ENCODE peak calls at places on chromosome 10, in seven cellular contexts. P, Q, S, A, B, W and N are unnamed samples.

GRCh38 chr10:95513941-95514392 is 47.2 kb downstream of the SORBS1 start:
- DNase-seq in W (no peak), Q (no peak), S (no peak), P (no peak), A (no peak), B (no peak), N (no peak)

GRCh38 chr10:78657622-78658165 is 411.1 kb upstream of the ZMIZ1 start:
- DNase-seq in S (peak), Q (peak), B (peak), W (peak), A (no peak), P (peak), N (peak)

GRCh38 chr10:79130846-79131245 is 62.1 kb downstream of the ZMIZ1 start:
- DNase-seq in B (no peak), S (no peak), W (no peak), Q (no peak), A (no peak), P (no peak), N (peak)

GRCh38 chr10:115093286-115093775 is at the start of gene ATRNL1:
- DNase-seq in W (peak), S (no peak), A (no peak), P (no peak), Q (no peak), B (no peak), N (peak)

GRCh38 chr10:29202541-29202940 is 86.3 kb upstream of the LYZL1 start:
- DNase-seq in W (no peak), Q (no peak), S (no peak), A (no peak), B (no peak), P (no peak), N (no peak)

GRCh38 chr10:100006241-100006886 is 3.4 kb downstream of the DNMBP start:
- DNase-seq in S (peak), A (peak), W (no peak), Q (peak), P (no peak), B (peak), N (no peak)

GRCh38 chr10:34967411-34967880 is 122.7 kb downstream of the CUL2 start:
- DNase-seq in P (no peak), A (no peak), W (no peak), B (no peak), Q (no peak), S (no peak), N (no peak)

GRCh38 chr10:74936577-74937445 is 110.4 kb downstream of the KAT6B start:
- DNase-seq in W (no peak), Q (no peak), P (no peak), A (no peak), S (no peak), B (no peak), N (no peak)

GRCh38 chr10:131736321-131736980 is 164.4 kb upstream of the PPP2R2D start:
- DNase-seq in P (no peak), S (no peak), Q (no peak), B (no peak), W (peak), A (no peak), N (no peak)

GRCh38 chr10:109902992-109903947 is 20.0 kb downstream of the XPNPEP1 start:
- DNase-seq in W (no peak), B (no peak), P (no peak), S (no peak), A (no peak), Q (no peak), N (no peak)

GRCh38 chr10:73906524-73907447 is 4.1 kb upstream of the PLAU start:
- DNase-seq in S (peak), Q (no peak), W (no peak), P (no peak), B (peak), A (no peak), N (peak)

GRCh38 chr10:52216852-52217251 is 97.2 kb upstream of the DKK1 start:
- DNase-seq in S (no peak), W (peak), B (no peak), A (peak), Q (no peak), P (no peak), N (no peak)

GRCh38 chr10:71648595-71649320 is 70.8 kb downstream of the C10orf105 start:
- DNase-seq in B (no peak), S (no peak), A (no peak), W (no peak), P (no peak), Q (no peak), N (no peak)

GRCh38 chr10:78181381-78182055 is 147.9 kb downstream of the RPS24 start:
- DNase-seq in W (no peak), B (no peak), P (no peak), Q (no peak), A (no peak), S (no peak), N (no peak)

GRCh38 chr10:18279202-18279601 is 139.0 kb downstream of the CACNB2 start:
- DNase-seq in Q (no peak), P (no peak), A (no peak), S (no peak), B (no peak), W (no peak), N (no peak)

GRCh38 chr10:84683550-84683949 is 355.2 kb downstream of the CCSER2 start:
- DNase-seq in A (no peak), S (no peak), Q (no peak), B (no peak), W (no peak), P (no peak), N (no peak)

GRCh38 chr10:19888061-19888660 is 71.9 kb downstream of the PLXDC2 start:
- DNase-seq in B (no peak), Q (no peak), A (no peak), S (no peak), W (no peak), P (no peak), N (no peak)

GRCh38 chr10:102153093-102153620 is 968 bp downstream of the NOLC1 start:
- DNase-seq in B (no peak), Q (no peak), W (no peak), S (no peak), A (no peak), P (no peak), N (peak)

GRCh38 chr10:78331391-78331922 is 297.8 kb downstream of the RPS24 start:
- DNase-seq in A (no peak), P (no peak), Q (no peak), B (no peak), S (no peak), W (no peak), N (no peak)

GRCh38 chr10:101818958-101819633 is 852 bp upstream of the OGA start:
- DNase-seq in A (no peak), Q (no peak), W (no peak), B (no peak), S (peak), P (no peak), N (peak)

GRCh38 chr10:119863951-119864565 is 8.6 kb downstream of the MCMBP start:
- DNase-seq in B (no peak), A (no peak), S (no peak), P (no peak), W (no peak), Q (no peak), N (no peak)

GRCh38 chr10:32600317-32600716 is 154.4 kb downstream of the CCDC7 start:
- DNase-seq in B (no peak), Q (no peak), P (no peak), S (no peak), A (no peak), W (no peak), N (no peak)
- TF ChIP-seq REST in B (no peak), Q (no peak), P (no peak), S (no peak), A (no peak), W (no peak), N (no peak)

GRCh38 chr10:42898037-42898960 is 115.7 kb downstream of the BMS1 start:
- DNase-seq in B (no peak), A (no peak), P (no peak), S (no peak), Q (no peak), W (no peak), N (peak)

GRCh38 chr10:42899036-42899435 is 116.4 kb downstream of the BMS1 start:
- DNase-seq in S (no peak), W (no peak), A (no peak), B (no peak), Q (no peak), P (no peak), N (no peak)

GRCh38 chr10:42896735-42897134 is 114.1 kb downstream of the BMS1 start:
- DNase-seq in A (no peak), S (no peak), P (no peak), W (no peak), Q (no peak), B (no peak), N (no peak)
- TF ChIP-seq REST in A (no peak), S (no peak), P (no peak), W (no peak), Q (no peak), B (no peak), N (no peak)

DNA sequence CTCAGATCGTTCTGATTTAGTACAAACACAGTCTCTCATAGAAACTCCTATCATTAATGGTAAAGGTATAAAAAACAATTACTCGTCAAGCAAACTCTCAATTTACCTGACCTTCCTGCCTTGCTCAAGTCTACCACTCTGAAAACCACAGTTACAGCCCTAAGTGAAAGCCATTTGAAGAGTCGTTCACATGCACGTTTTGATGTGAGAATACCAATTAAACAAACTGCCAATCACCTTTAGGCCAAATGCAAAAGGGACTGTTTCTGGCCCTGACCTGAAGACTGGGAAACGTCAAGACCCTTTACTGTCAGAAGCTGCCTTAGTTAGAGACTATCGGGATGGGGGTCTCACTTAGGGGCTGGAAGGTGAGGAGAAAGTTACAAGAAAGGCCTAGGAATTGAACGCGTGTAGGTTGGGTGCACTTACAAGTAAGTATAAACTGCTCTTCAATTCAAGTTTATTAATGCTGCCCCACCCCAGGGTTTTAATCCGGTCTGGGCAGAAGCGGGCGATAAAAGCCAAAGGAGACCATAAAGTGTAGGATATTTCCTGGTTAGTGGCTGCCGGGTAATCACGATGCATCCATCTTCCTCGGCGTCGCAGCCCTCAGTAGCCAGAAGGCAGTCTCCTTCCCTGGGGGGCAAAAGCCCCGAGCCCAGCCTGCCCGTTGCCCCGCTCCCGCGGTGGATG is 940 bp downstream of the TM9SF3 start:
- DNase-seq in B (no peak), S (no peak), P (no peak), A (no peak), Q (no peak), W (no peak), N (peak)
- TF ChIP-seq REST in B (no peak), S (no peak), P (no peak), A (no peak), Q (no peak), W (no peak), N (no peak)

DNA sequence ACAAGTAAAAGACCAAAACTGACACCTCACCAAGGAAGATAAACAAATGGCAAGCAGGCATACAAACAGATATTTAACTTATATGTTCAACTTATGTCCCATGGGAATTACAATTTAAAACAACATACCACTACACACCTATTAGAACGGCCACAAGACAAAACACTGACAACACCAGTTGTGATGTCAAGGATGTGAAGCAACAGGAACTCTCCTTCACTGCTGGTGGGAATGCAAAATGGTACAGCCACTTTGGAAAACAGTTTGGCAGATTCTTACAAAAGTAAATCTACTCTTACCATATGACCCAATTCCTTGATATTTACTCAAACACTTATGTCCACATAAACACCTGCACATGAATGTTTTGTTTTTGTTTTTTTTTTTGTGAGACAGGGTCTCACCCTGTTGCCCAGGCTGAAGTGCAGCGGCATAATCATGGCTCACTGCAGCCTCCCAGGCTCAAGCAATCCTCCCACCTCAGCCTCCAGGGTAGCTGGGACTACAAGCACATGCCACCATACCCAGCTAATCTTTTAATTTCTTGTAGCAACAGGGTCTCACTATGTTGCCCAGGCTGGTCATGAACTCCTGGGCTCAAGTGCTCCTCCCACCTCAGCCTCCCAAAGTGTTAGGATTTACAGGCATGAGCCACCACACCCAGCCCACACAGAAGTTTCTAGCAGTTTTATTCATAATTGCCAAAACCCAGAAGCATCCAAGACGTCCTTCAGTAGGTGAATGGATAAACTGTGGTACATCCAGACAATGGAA is 27.3 kb downstream of the HERC4 start:
- DNase-seq in W (no peak), S (no peak), Q (no peak), B (no peak), P (no peak), A (no peak), N (no peak)
- TF ChIP-seq REST in W (no peak), S (no peak), Q (no peak), B (no peak), P (no peak), A (no peak), N (no peak)

GRCh38 chr10:113020425-113020753 is 70.3 kb downstream of the TCF7L2 start:
- DNase-seq in S (no peak), Q (no peak), A (no peak), P (no peak), W (no peak), B (no peak), N (no peak)

GRCh38 chr10:113022265-113022664 is 72.2 kb downstream of the TCF7L2 start:
- DNase-seq in B (no peak), A (no peak), S (no peak), W (no peak), P (no peak), Q (no peak), N (no peak)

GRCh38 chr10:113023017-113023416 is 73.0 kb downstream of the TCF7L2 start:
- DNase-seq in P (no peak), Q (no peak), W (no peak), A (no peak), S (no peak), B (no peak), N (no peak)

GRCh38 chr10:113020838-113021237 is 70.8 kb downstream of the TCF7L2 start:
- DNase-seq in Q (no peak), S (peak), W (no peak), B (no peak), A (no peak), P (no peak), N (no peak)

GRCh38 chr10:113021268-113022028 is 71.4 kb downstream of the TCF7L2 start:
- DNase-seq in A (no peak), S (no peak), B (no peak), W (no peak), Q (no peak), P (no peak), N (no peak)
- TF ChIP-seq REST in A (no peak), S (no peak), B (no peak), W (no peak), Q (no peak), P (no peak), N (no peak)

GRCh38 chr10:27223964-27224363 is 16.6 kb downstream of the ACBD5 start:
- DNase-seq in Q (no peak), B (no peak), S (peak), P (no peak), W (peak), A (no peak), N (peak)
- TF ChIP-seq REST in Q (no peak), B (no peak), S (no peak), P (no peak), W (no peak), A (no peak), N (no peak)

GRCh38 chr10:36248314-36248981 is 606.4 kb upstream of the FZD8 start:
- DNase-seq in Q (no peak), W (no peak), A (no peak), B (no peak), P (no peak), S (no peak), N (no peak)
- TF ChIP-seq REST in Q (no peak), W (no peak), A (no peak), B (no peak), P (no peak), S (no peak), N (no peak)

DNA sequence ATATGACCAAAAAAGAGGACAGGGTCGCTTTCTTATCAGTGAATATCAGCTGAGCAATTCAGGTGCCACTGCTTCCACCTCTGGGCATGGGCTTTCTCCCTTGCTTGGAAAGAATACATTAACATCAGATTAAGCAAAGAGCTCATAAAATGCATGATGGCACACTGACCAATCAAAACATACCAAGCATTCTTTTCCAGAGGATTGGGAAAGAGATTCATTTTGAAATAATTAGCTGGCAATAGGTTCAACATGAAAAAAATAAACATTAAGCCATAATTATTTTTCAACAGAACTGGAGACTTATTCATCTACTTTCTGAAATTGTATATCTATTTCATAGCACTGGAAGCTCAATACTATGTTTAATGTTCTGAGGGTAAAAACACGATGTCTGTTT is 53.1 kb downstream of the TFAM start:
- DNase-seq in P (no peak), S (no peak), W (no peak), A (no peak), B (no peak), Q (no peak), N (no peak)
- TF ChIP-seq REST in P (no peak), S (no peak), W (no peak), A (no peak), B (no peak), Q (no peak), N (no peak)

DNA sequence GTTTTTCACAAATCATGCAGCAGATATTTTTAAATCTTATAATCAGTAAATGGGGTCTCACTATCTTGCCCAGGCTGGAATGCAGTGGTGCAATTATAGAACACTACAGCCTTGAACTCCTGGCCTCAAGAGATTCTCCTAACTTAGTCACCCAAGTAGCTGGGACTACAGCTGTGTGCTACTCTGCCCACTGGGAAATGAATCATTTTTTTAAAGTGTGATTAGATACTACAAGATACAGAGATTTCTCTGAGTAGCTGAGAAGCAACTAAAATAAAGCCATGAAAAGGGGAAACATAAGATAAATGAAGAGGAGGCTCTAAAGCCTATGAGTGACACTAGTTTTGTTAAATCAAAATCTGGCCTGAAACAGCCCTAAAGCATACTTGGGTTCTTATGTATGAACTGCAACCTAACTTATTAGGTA is 119.7 kb downstream of the JMJD1C start:
- DNase-seq in Q (no peak), A (no peak), S (peak), B (no peak), W (no peak), P (no peak), N (no peak)
- TF ChIP-seq REST in Q (no peak), A (no peak), S (no peak), B (no peak), W (no peak), P (no peak), N (no peak)